ENCODE peak calls at places on chromosome 21, in six cellular contexts. W is brain microvascular endothelial cell; Z is C1 segment of cervical spinal cord; T is hypothalamus; S is activated CD4-positive, CD25-positive, alpha-beta regulatory T cell treated with anti-CD3 and anti-CD28 coated beads, Interleukin-2, amount 50 U/mL, for 16 hours; U is heart left ventricle. G is an unnamed sample.

GRCh38 chr21:42617476-42617875 is 35.9 kb upstream of the PDE9A start:
- DNase-seq in W (no peak), Z (no peak), T (no peak), S (no peak), U (no peak), G (no peak)

GRCh38 chr21:38721055-38721454 is 84.7 kb upstream of the ETS2 start:
- DNase-seq in W (no peak), Z (no peak), T (no peak), S (no peak), U (no peak), G (no peak)

GRCh38 chr21:20730421-20730820 is 267.8 kb upstream of the NCAM2 start:
- DNase-seq in W (no peak), Z (no peak), T (no peak), S (no peak), U (no peak), G (no peak)

GRCh38 chr21:16308269-16308668 is 578.5 kb downstream of the USP25 start:
- DNase-seq in W (no peak), Z (no peak), T (no peak), S (no peak), U (no peak), G (peak; percentile 61)

GRCh38 chr21:38325761-38326420 is 69.1 kb downstream of the KCNJ15 start:
- DNase-seq in W (no peak), Z (no peak), T (no peak), S (no peak), U (no peak), G (no peak)

GRCh38 chr21:33268736-33269441 is 2.7 kb downstream of the IL10RB start:
- DNase-seq in W (no peak), Z (no peak), T (no peak), S (peak; percentile 8), U (no peak), G (no peak)

GRCh38 chr21:28393279-28393678 is 599.4 kb downstream of the LTN1 start:
- DNase-seq in W (no peak), Z (no peak), T (no peak), S (no peak), U (no peak), G (no peak)

GRCh38 chr21:42711667-42712066 is 58.2 kb downstream of the PDE9A start:
- DNase-seq in W (no peak), Z (no peak), T (no peak), S (no peak), U (no peak), G (no peak)

GRCh38 chr21:42887321-42887720 is 5.8 kb upstream of the NDUFV3 start:
- DNase-seq in W (no peak), Z (no peak), T (no peak), S (no peak), U (no peak), G (no peak)

GRCh38 chr21:42262826-42263225 is 43.9 kb downstream of the ABCG1 start:
- DNase-seq in W (no peak), Z (peak; percentile 26), T (peak; percentile 26), S (no peak), U (peak; percentile 78), G (peak; percentile 4)

GRCh38 chr21:32411366-32412161 is 942 bp upstream of the EVA1C start:
- DNase-seq in W (no peak), Z (peak; percentile 69), T (peak; percentile 78), S (no peak), U (peak; percentile 91), G (peak; percentile 82)

GRCh38 chr21:20996421-20997307 is 1.5 kb upstream of the NCAM2 start:
- DNase-seq in W (no peak), Z (no peak), T (no peak), S (no peak), U (no peak), G (no peak)

GRCh38 chr21:45949928-45950739 is 31.4 kb upstream of the COL6A1 start:
- DNase-seq in W (no peak), Z (no peak), T (no peak), S (no peak), U (no peak), G (no peak)

GRCh38 chr21:25901580-25901979 is 166.8 kb downstream of the GABPA start:
- DNase-seq in W (no peak), Z (no peak), T (no peak), S (no peak), U (no peak), G (no peak)

GRCh38 chr21:27359141-27359540 is 392.3 kb upstream of the ADAMTS5 start:
- DNase-seq in W (no peak), Z (no peak), T (no peak), S (no peak), U (no peak), G (peak; percentile 78)

GRCh38 chr21:44892095-44892494 is 18.6 kb upstream of the PTTG1IP start:
- DNase-seq in W (no peak), Z (no peak), T (no peak), S (no peak), U (no peak), G (no peak)

GRCh38 chr21:26966978-26967913 is at the start of gene ADAMTS5:
- DNase-seq in W (peak; percentile 58), Z (no peak), T (peak; percentile 18), S (no peak), U (peak; percentile 50), G (peak; percentile 83)

GRCh38 chr21:25149022-25149421 is 458.3 kb downstream of the MRPL39 start:
- DNase-seq in W (no peak), Z (no peak), T (no peak), S (no peak), U (no peak), G (no peak)

GRCh38 chr21:26140185-26140584 is 30.4 kb downstream of the APP start:
- DNase-seq in W (peak; percentile 99), Z (no peak), T (no peak), S (no peak), U (peak; percentile 51), G (peak; percentile 98)